ENCODE peak calls at places on chromosomes 5 and 9, in four cellular contexts. One of them, this sample, is unnamed.

GRCh38 chr5:78280261-78280660 is 14.2 kb downstream of the AP3B1 start:
- DNase-seq in PC-3: no peak
- DNase-seq in stomach: no peak
- DNase-seq in mammary epithelial cell: no peak
- DNase-seq in this sample: no peak

GRCh38 chr5:51734677-51735076 is 351.4 kb downstream of the ISL1 start:
- DNase-seq in PC-3: peak
- DNase-seq in stomach: no peak
- DNase-seq in mammary epithelial cell: no peak
- DNase-seq in this sample: no peak

GRCh38 chr5:16082053-16082452 is 97.5 kb downstream of the MARCHF11 start:
- DNase-seq in PC-3: no peak
- DNase-seq in stomach: no peak
- DNase-seq in mammary epithelial cell: no peak
- DNase-seq in this sample: no peak

GRCh38 chr9:14352549-14352948 is 38.6 kb upstream of the NFIB start:
- DNase-seq in PC-3: no peak
- DNase-seq in stomach: no peak
- DNase-seq in mammary epithelial cell: no peak
- DNase-seq in this sample: no peak

GRCh38 chr9:15513335-15513734 is 2.6 kb upstream of the PSIP1 start:
- DNase-seq in PC-3: peak
- DNase-seq in stomach: no peak
- DNase-seq in mammary epithelial cell: no peak
- DNase-seq in this sample: no peak

GRCh38 chr5:59768204-59769040 is 125.1 kb downstream of the PDE4D start:
- DNase-seq in PC-3: peak
- DNase-seq in stomach: peak
- DNase-seq in mammary epithelial cell: peak
- DNase-seq in this sample: peak

GRCh38 chr5:77230727-77231469 is 20.4 kb downstream of the PDE8B start:
- DNase-seq in PC-3: peak
- DNase-seq in stomach: no peak
- DNase-seq in mammary epithelial cell: no peak
- DNase-seq in this sample: no peak

GRCh38 chr9:103530934-103531333 is 535.8 kb downstream of the CYLC2 start:
- DNase-seq in PC-3: no peak
- DNase-seq in stomach: no peak
- DNase-seq in mammary epithelial cell: no peak
- DNase-seq in this sample: no peak

GRCh38 chr9:8555767-8556500 is 756.4 kb upstream of the DMAC1 start:
- DNase-seq in PC-3: no peak
- DNase-seq in stomach: no peak
- DNase-seq in mammary epithelial cell: no peak
- DNase-seq in this sample: peak

GRCh38 chr5:139634028-139634325 is 14.2 kb upstream of the CXXC5 start:
- DNase-seq in PC-3: no peak
- DNase-seq in stomach: peak
- DNase-seq in mammary epithelial cell: no peak
- DNase-seq in this sample: no peak

GRCh38 chr5:135191084-135191826 is 157.2 kb upstream of the PITX1 start:
- DNase-seq in PC-3: peak
- DNase-seq in stomach: peak
- DNase-seq in mammary epithelial cell: peak
- DNase-seq in this sample: peak
- TF ChIP-seq CTCF in PC-3: peak
- TF ChIP-seq CTCF in stomach: peak
- TF ChIP-seq CTCF in mammary epithelial cell: peak
- TF ChIP-seq CTCF in this sample: peak

GRCh38 chr5:141844414-141845097 is 33.7 kb downstream of the PCDH1 start:
- DNase-seq in PC-3: no peak
- DNase-seq in stomach: no peak
- DNase-seq in mammary epithelial cell: no peak
- DNase-seq in this sample: no peak
- H3K27ac ChIP-seq in PC-3: no peak
- H3K27ac ChIP-seq in stomach: peak
- H3K27ac ChIP-seq in mammary epithelial cell: no peak
- H3K27ac ChIP-seq in this sample: no peak

GRCh38 chr5:56838409-56839039 is 23.2 kb downstream of the MAP3K1 start:
- DNase-seq in PC-3: peak
- DNase-seq in stomach: no peak
- DNase-seq in mammary epithelial cell: peak
- DNase-seq in this sample: no peak
- TF ChIP-seq CTCF in PC-3: peak
- TF ChIP-seq CTCF in stomach: peak
- TF ChIP-seq CTCF in mammary epithelial cell: peak
- TF ChIP-seq CTCF in this sample: peak

GRCh38 chr9:80699551-80699998 is 989.8 kb downstream of the TLE1 start:
- DNase-seq in PC-3: peak
- DNase-seq in stomach: no peak
- DNase-seq in mammary epithelial cell: peak
- DNase-seq in this sample: no peak
- H3K27ac ChIP-seq in PC-3: peak
- H3K27ac ChIP-seq in stomach: no peak
- H3K27ac ChIP-seq in mammary epithelial cell: peak
- H3K27ac ChIP-seq in this sample: no peak

GRCh38 chr9:130732793-130733221 is 39.2 kb downstream of the EXOSC2 start:
- DNase-seq in PC-3: peak
- DNase-seq in stomach: no peak
- DNase-seq in mammary epithelial cell: no peak
- DNase-seq in this sample: no peak

GRCh38 chr9:130729145-130729544 is 35.6 kb downstream of the EXOSC2 start:
- DNase-seq in PC-3: no peak
- DNase-seq in stomach: no peak
- DNase-seq in mammary epithelial cell: no peak
- DNase-seq in this sample: no peak

GRCh38 chr9:130731355-130731754 is 37.8 kb downstream of the EXOSC2 start:
- DNase-seq in PC-3: no peak
- DNase-seq in stomach: no peak
- DNase-seq in mammary epithelial cell: no peak
- DNase-seq in this sample: no peak

GRCh38 chr9:130728721-130729120 is 35.1 kb downstream of the EXOSC2 start:
- DNase-seq in PC-3: peak
- DNase-seq in stomach: no peak
- DNase-seq in mammary epithelial cell: peak
- DNase-seq in this sample: no peak

GRCh38 chr9:130732131-130732530 is 38.6 kb downstream of the EXOSC2 start:
- DNase-seq in PC-3: no peak
- DNase-seq in stomach: no peak
- DNase-seq in mammary epithelial cell: peak
- DNase-seq in this sample: no peak
- TF ChIP-seq CTCF in PC-3: peak
- TF ChIP-seq CTCF in stomach: no peak
- TF ChIP-seq CTCF in mammary epithelial cell: peak
- TF ChIP-seq CTCF in this sample: no peak

GRCh38 chr5:168420461-168420860 is 65.8 kb upstream of the RARS1 start:
- DNase-seq in PC-3: no peak
- DNase-seq in stomach: no peak
- DNase-seq in mammary epithelial cell: no peak
- DNase-seq in this sample: no peak
- H3K27ac ChIP-seq in PC-3: no peak
- H3K27ac ChIP-seq in stomach: no peak
- H3K27ac ChIP-seq in mammary epithelial cell: no peak
- H3K27ac ChIP-seq in this sample: no peak

DNA sequence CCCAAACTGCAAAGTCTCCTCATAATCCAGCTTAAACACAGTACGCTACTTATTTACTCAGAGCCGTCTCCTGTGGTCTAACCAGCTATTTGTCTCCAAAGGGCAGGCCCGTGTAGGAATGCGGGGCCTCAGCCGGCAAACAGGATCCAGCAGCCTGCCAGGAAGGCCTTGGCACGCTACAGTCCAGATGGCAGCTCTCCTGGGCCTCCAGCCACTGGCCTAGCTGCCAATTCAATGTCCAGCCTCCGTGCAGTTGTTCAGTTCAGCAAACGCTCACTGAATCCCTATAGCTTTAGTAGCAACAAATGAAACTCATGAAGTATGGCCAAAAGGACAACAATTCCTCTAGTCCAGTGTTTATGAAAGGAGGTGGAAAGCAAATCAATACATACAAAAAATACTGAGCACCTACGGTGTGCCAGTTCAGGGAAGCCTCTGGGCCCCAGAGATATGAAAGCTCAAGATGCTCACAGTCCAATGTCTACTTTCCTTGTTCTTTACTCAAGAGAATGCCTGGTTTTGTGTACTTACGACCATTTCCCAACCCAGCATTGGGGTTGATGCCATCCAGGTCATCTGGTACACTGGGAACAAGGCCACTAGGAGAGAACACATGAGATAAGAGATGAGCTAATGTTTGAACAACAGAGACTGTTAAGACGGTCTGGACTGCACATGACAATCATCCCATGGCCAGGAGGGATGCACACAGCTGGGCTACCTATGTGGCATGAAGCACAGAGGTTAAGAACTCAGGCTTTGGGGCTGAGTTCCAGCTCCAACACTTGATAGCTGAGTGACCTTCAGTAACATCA is 8.3 kb downstream of the CDK5RAP2 start:
- DNase-seq in PC-3: no peak
- DNase-seq in stomach: peak
- DNase-seq in mammary epithelial cell: no peak
- DNase-seq in this sample: no peak
- TF ChIP-seq CTCF in PC-3: no peak
- TF ChIP-seq CTCF in stomach: no peak
- TF ChIP-seq CTCF in mammary epithelial cell: no peak
- TF ChIP-seq CTCF in this sample: no peak

This sample was measured in tibial nerve.